ENCODE peak calls at places on chromosomes 16 and 17, in five cellular contexts. X is stimulated activated CD4-positive, alpha-beta T cell treated with anti-CD3 and anti-CD28 coated beads, Interleukin-1b, Interleukin-23, amount 100 ng/mL, for 1 hour; Z is EL; W is HEK293T; U is GM13976. F is an unnamed sample.

GRCh38 chr16:84652565-84652964 is 4.3 kb downstream of the KLHL36 start:
- DNase-seq in X (no peak), Z (no peak), W (no peak), U (no peak), F (no peak)

GRCh38 chr16:85056211-85056748 is 28.7 kb downstream of the KIAA0513 start:
- DNase-seq in X (no peak), Z (peak; percentile 6), W (peak; percentile 49), U (no peak), F (no peak)

GRCh38 chr17:14604920-14605599 is 304.2 kb downstream of the HS3ST3B1 start:
- DNase-seq in X (no peak), Z (no peak), W (no peak), U (no peak), F (no peak)

GRCh38 chr16:30766206-30766921 is 4.2 kb downstream of the RNF40 start:
- DNase-seq in X (no peak), Z (no peak), W (no peak), U (no peak), F (no peak)

GRCh38 chr16:64615647-64616280 is 506.1 kb downstream of the CDH11 start:
- DNase-seq in X (no peak), Z (peak; percentile 6), W (no peak), U (no peak), F (peak; percentile 39)

GRCh38 chr16:67517661-67518423 is 10.8 kb upstream of the RIPOR1 start:
- DNase-seq in X (no peak), Z (no peak), W (no peak), U (peak; percentile 57), F (no peak)

GRCh38 chr17:44848257-44848795 is 643 bp downstream of the HIGD1B start:
- DNase-seq in X (no peak), Z (no peak), W (no peak), U (no peak), F (no peak)

GRCh38 chr17:41962768-41963434 is 3.7 kb upstream of the CNP start:
- DNase-seq in X (peak; percentile 51), Z (peak; percentile 65), W (peak; percentile 78), U (peak; percentile 86), F (peak; percentile 37)

GRCh38 chr16:66273036-66273435 is 93.5 kb upstream of the CDH5 start:
- DNase-seq in X (no peak), Z (no peak), W (no peak), U (no peak), F (no peak)

GRCh38 chr16:50093607-50094570 is 28.1 kb downstream of the HEATR3 start:
- DNase-seq in X (no peak), Z (no peak), W (no peak), U (peak; percentile 26), F (no peak)

GRCh38 chr17:82272495-82273326 is 789 bp downstream of the CSNK1D start:
- DNase-seq in X (no peak), Z (no peak), W (peak; percentile 63), U (peak; percentile 76), F (no peak)

GRCh38 chr16:47285001-47285400 is 141.3 kb upstream of the NETO2 start:
- DNase-seq in X (no peak), Z (no peak), W (no peak), U (no peak), F (no peak)

GRCh38 chr17:7707446-7707845 is 2.4 kb downstream of the EFNB3 start:
- DNase-seq in X (no peak), Z (no peak), W (no peak), U (no peak), F (no peak)

GRCh38 chr17:56982312-56982711 is 4.4 kb downstream of the SCPEP1 start:
- DNase-seq in X (no peak), Z (no peak), W (no peak), U (no peak), F (no peak)

GRCh38 chr17:36016555-36016954 is 1.2 kb downstream of the CCL23 start:
- DNase-seq in X (no peak), Z (no peak), W (no peak), U (no peak), F (no peak)

GRCh38 chr17:35740997-35741931 is 9.8 kb downstream of the RASL10B start:
- DNase-seq in X (no peak), Z (no peak), W (no peak), U (peak; percentile 28), F (no peak)

GRCh38 chr17:66165537-66166123 is 26.3 kb downstream of the CEP112 start:
- DNase-seq in X (no peak), Z (peak; percentile 63), W (peak; percentile 55), U (peak; percentile 63), F (peak; percentile 60)

GRCh38 chr16:29816694-29817441 is 916 bp downstream of the PAGR1 start:
- DNase-seq in X (no peak), Z (peak; percentile 76), W (peak; percentile 72), U (peak; percentile 67), F (no peak)

GRCh38 chr17:73924083-73924482 is 279.4 kb upstream of the RPL38 start:
- DNase-seq in X (no peak), Z (no peak), W (no peak), U (no peak), F (no peak)

GRCh38 chr17:74042744-74043486 is 160.6 kb upstream of the RPL38 start:
- DNase-seq in X (no peak), Z (peak; percentile 17), W (peak; percentile 46), U (no peak), F (peak; percentile 58)